ENCODE peak calls at places on chromosome 16, in seven cellular contexts. One of them, this sample, is unnamed.

GRCh38 chr16:50616883-50617629 is 64.1 kb downstream of the SNX20 start:
- DNase-seq in nephron progenitor cell: no peak
- DNase-seq in endodermal cell: peak; percentile 70
- DNase-seq in GM23248: no peak
- DNase-seq in activated B cell treated with CpG ODN at 0.5 μM for 24 hours: no peak
- DNase-seq in anterior cingulate cortex: no peak
- DNase-seq in HL-60: no peak
- DNase-seq in this sample: no peak

GRCh38 chr16:3058173-3059030 is 7.0 kb upstream of the IL32 start:
- DNase-seq in nephron progenitor cell: peak; percentile 58
- DNase-seq in endodermal cell: peak; percentile 90
- DNase-seq in GM23248: peak; percentile 36
- DNase-seq in activated B cell treated with CpG ODN at 0.5 μM for 24 hours: no peak
- DNase-seq in anterior cingulate cortex: peak; percentile 40
- DNase-seq in HL-60: peak; percentile 52
- DNase-seq in this sample: no peak

GRCh38 chr16:31874354-31875111 is 926 bp downstream of the ZNF267 start:
- DNase-seq in nephron progenitor cell: no peak
- DNase-seq in endodermal cell: no peak
- DNase-seq in GM23248: peak; percentile 69
- DNase-seq in activated B cell treated with CpG ODN at 0.5 μM for 24 hours: peak; percentile 43
- DNase-seq in anterior cingulate cortex: no peak
- DNase-seq in HL-60: peak; percentile 49
- DNase-seq in this sample: no peak

GRCh38 chr16:74760007-74760767 is 14.4 kb downstream of the FA2H start:
- DNase-seq in nephron progenitor cell: no peak
- DNase-seq in endodermal cell: no peak
- DNase-seq in GM23248: peak; percentile 39
- DNase-seq in activated B cell treated with CpG ODN at 0.5 μM for 24 hours: no peak
- DNase-seq in anterior cingulate cortex: no peak
- DNase-seq in HL-60: no peak
- DNase-seq in this sample: no peak

GRCh38 chr16:63998-64913 is 8.2 kb downstream of the RHBDF1 start:
- DNase-seq in nephron progenitor cell: no peak
- DNase-seq in endodermal cell: no peak
- DNase-seq in GM23248: no peak
- DNase-seq in activated B cell treated with CpG ODN at 0.5 μM for 24 hours: no peak
- DNase-seq in anterior cingulate cortex: no peak
- DNase-seq in HL-60: no peak
- DNase-seq in this sample: no peak

GRCh38 chr16:55661842-55662479 is 6.2 kb downstream of the SLC6A2 start:
- DNase-seq in nephron progenitor cell: no peak
- DNase-seq in endodermal cell: no peak
- DNase-seq in GM23248: peak; percentile 84
- DNase-seq in activated B cell treated with CpG ODN at 0.5 μM for 24 hours: no peak
- DNase-seq in anterior cingulate cortex: peak; percentile 37
- DNase-seq in HL-60: no peak
- DNase-seq in this sample: no peak

GRCh38 chr16:66539628-66540469 is 10.1 kb downstream of the TK2 start:
- DNase-seq in nephron progenitor cell: no peak
- DNase-seq in endodermal cell: no peak
- DNase-seq in GM23248: no peak
- DNase-seq in activated B cell treated with CpG ODN at 0.5 μM for 24 hours: no peak
- DNase-seq in anterior cingulate cortex: no peak
- DNase-seq in HL-60: no peak
- DNase-seq in this sample: no peak

GRCh38 chr16:85274924-85275323 is 162.7 kb upstream of the CIBAR2 start:
- DNase-seq in nephron progenitor cell: no peak
- DNase-seq in endodermal cell: no peak
- DNase-seq in GM23248: no peak
- DNase-seq in activated B cell treated with CpG ODN at 0.5 μM for 24 hours: no peak
- DNase-seq in anterior cingulate cortex: no peak
- DNase-seq in HL-60: no peak
- DNase-seq in this sample: no peak

GRCh38 chr16:85614338-85615013 is 1.4 kb downstream of the GSE1 start:
- DNase-seq in nephron progenitor cell: no peak
- DNase-seq in endodermal cell: peak; percentile 73
- DNase-seq in GM23248: no peak
- DNase-seq in activated B cell treated with CpG ODN at 0.5 μM for 24 hours: peak; percentile 26
- DNase-seq in anterior cingulate cortex: no peak
- DNase-seq in HL-60: peak; percentile 5
- DNase-seq in this sample: no peak

GRCh38 chr16:50831751-50832150 is 89.9 kb downstream of the CYLD start:
- DNase-seq in nephron progenitor cell: no peak
- DNase-seq in endodermal cell: no peak
- DNase-seq in GM23248: no peak
- DNase-seq in activated B cell treated with CpG ODN at 0.5 μM for 24 hours: no peak
- DNase-seq in anterior cingulate cortex: no peak
- DNase-seq in HL-60: no peak
- DNase-seq in this sample: no peak

GRCh38 chr16:84478172-84478948 is 26.1 kb downstream of the MEAK7 start:
- DNase-seq in nephron progenitor cell: no peak
- DNase-seq in endodermal cell: no peak
- DNase-seq in GM23248: peak; percentile 93
- DNase-seq in activated B cell treated with CpG ODN at 0.5 μM for 24 hours: no peak
- DNase-seq in anterior cingulate cortex: no peak
- DNase-seq in HL-60: peak; percentile 0
- DNase-seq in this sample: no peak

GRCh38 chr16:48383877-48384304 is 1.3 kb downstream of the SIAH1 start:
- DNase-seq in nephron progenitor cell: peak; percentile 13
- DNase-seq in endodermal cell: peak; percentile 58
- DNase-seq in GM23248: peak; percentile 49
- DNase-seq in activated B cell treated with CpG ODN at 0.5 μM for 24 hours: no peak
- DNase-seq in anterior cingulate cortex: no peak
- DNase-seq in HL-60: peak; percentile 25
- DNase-seq in this sample: no peak

GRCh38 chr16:88886915-88887521 is 20.6 kb upstream of the PABPN1L start:
- DNase-seq in nephron progenitor cell: peak; percentile 52
- DNase-seq in endodermal cell: no peak
- DNase-seq in GM23248: no peak
- DNase-seq in activated B cell treated with CpG ODN at 0.5 μM for 24 hours: no peak
- DNase-seq in anterior cingulate cortex: no peak
- DNase-seq in HL-60: no peak
- DNase-seq in this sample: no peak

GRCh38 chr16:64910351-64910750 is 211.5 kb downstream of the CDH11 start:
- DNase-seq in nephron progenitor cell: peak; percentile 4
- DNase-seq in endodermal cell: peak; percentile 59
- DNase-seq in GM23248: peak; percentile 97
- DNase-seq in activated B cell treated with CpG ODN at 0.5 μM for 24 hours: no peak
- DNase-seq in anterior cingulate cortex: peak; percentile 37
- DNase-seq in HL-60: no peak
- DNase-seq in this sample: no peak

GRCh38 chr16:67444259-67445125 is 13.6 kb downstream of the HSD11B2 start:
- DNase-seq in nephron progenitor cell: no peak
- DNase-seq in endodermal cell: peak; percentile 74
- DNase-seq in GM23248: peak; percentile 39
- DNase-seq in activated B cell treated with CpG ODN at 0.5 μM for 24 hours: no peak
- DNase-seq in anterior cingulate cortex: no peak
- DNase-seq in HL-60: no peak
- DNase-seq in this sample: no peak

GRCh38 chr16:23131436-23131835 is 17.8 kb downstream of the USP31 start:
- DNase-seq in nephron progenitor cell: no peak
- DNase-seq in endodermal cell: no peak
- DNase-seq in GM23248: no peak
- DNase-seq in activated B cell treated with CpG ODN at 0.5 μM for 24 hours: no peak
- DNase-seq in anterior cingulate cortex: no peak
- DNase-seq in HL-60: no peak
- DNase-seq in this sample: no peak

GRCh38 chr16:56985288-56985961 is 3.9 kb upstream of the NLRC5 start:
- DNase-seq in nephron progenitor cell: no peak
- DNase-seq in endodermal cell: peak; percentile 58
- DNase-seq in GM23248: peak; percentile 96
- DNase-seq in activated B cell treated with CpG ODN at 0.5 μM for 24 hours: peak; percentile 20
- DNase-seq in anterior cingulate cortex: no peak
- DNase-seq in HL-60: no peak
- DNase-seq in this sample: no peak

GRCh38 chr16:23754594-23755483 is at the start of gene CHP2:
- DNase-seq in nephron progenitor cell: peak; percentile 37
- DNase-seq in endodermal cell: peak; percentile 64
- DNase-seq in GM23248: no peak
- DNase-seq in activated B cell treated with CpG ODN at 0.5 μM for 24 hours: peak; percentile 21
- DNase-seq in anterior cingulate cortex: no peak
- DNase-seq in HL-60: no peak
- DNase-seq in this sample: no peak

GRCh38 chr16:58365623-58366022 is 26.6 kb upstream of the GINS3 start:
- DNase-seq in nephron progenitor cell: no peak
- DNase-seq in endodermal cell: no peak
- DNase-seq in GM23248: no peak
- DNase-seq in activated B cell treated with CpG ODN at 0.5 μM for 24 hours: no peak
- DNase-seq in anterior cingulate cortex: no peak
- DNase-seq in HL-60: no peak
- DNase-seq in this sample: no peak

GRCh38 chr16:77374384-77374783 is 60.5 kb downstream of the ADAMTS18 start:
- DNase-seq in nephron progenitor cell: no peak
- DNase-seq in endodermal cell: no peak
- DNase-seq in GM23248: no peak
- DNase-seq in activated B cell treated with CpG ODN at 0.5 μM for 24 hours: no peak
- DNase-seq in anterior cingulate cortex: no peak
- DNase-seq in HL-60: no peak
- DNase-seq in this sample: no peak

GRCh38 chr16:15493416-15494181 is 59.2 kb downstream of the BMERB1 start:
- DNase-seq in nephron progenitor cell: no peak
- DNase-seq in endodermal cell: no peak
- DNase-seq in GM23248: peak; percentile 88
- DNase-seq in activated B cell treated with CpG ODN at 0.5 μM for 24 hours: no peak
- DNase-seq in anterior cingulate cortex: no peak
- DNase-seq in HL-60: no peak
- DNase-seq in this sample: no peak

GRCh38 chr16:30951785-30952184 is 2.9 kb downstream of the ORAI3 start:
- DNase-seq in nephron progenitor cell: no peak
- DNase-seq in endodermal cell: no peak
- DNase-seq in GM23248: peak; percentile 56
- DNase-seq in activated B cell treated with CpG ODN at 0.5 μM for 24 hours: no peak
- DNase-seq in anterior cingulate cortex: no peak
- DNase-seq in HL-60: no peak
- DNase-seq in this sample: no peak

GRCh38 chr16:87700406-87701065 is 65.2 kb downstream of the KLHDC4 start:
- DNase-seq in nephron progenitor cell: no peak
- DNase-seq in endodermal cell: no peak
- DNase-seq in GM23248: no peak
- DNase-seq in activated B cell treated with CpG ODN at 0.5 μM for 24 hours: no peak
- DNase-seq in anterior cingulate cortex: no peak
- DNase-seq in HL-60: no peak
- DNase-seq in this sample: no peak

GRCh38 chr16:9843424-9844013 is 338.7 kb downstream of the GRIN2A start:
- DNase-seq in nephron progenitor cell: no peak
- DNase-seq in endodermal cell: no peak
- DNase-seq in GM23248: peak; percentile 11
- DNase-seq in activated B cell treated with CpG ODN at 0.5 μM for 24 hours: no peak
- DNase-seq in anterior cingulate cortex: no peak
- DNase-seq in HL-60: no peak
- DNase-seq in this sample: no peak

GRCh38 chr16:57757326-57757786 is 21.8 kb downstream of the KATNB1 start:
- DNase-seq in nephron progenitor cell: peak; percentile 93
- DNase-seq in endodermal cell: peak; percentile 98
- DNase-seq in GM23248: peak; percentile 81
- DNase-seq in activated B cell treated with CpG ODN at 0.5 μM for 24 hours: peak; percentile 78
- DNase-seq in anterior cingulate cortex: peak; percentile 84
- DNase-seq in HL-60: peak; percentile 84
- DNase-seq in this sample: peak; percentile 67

GRCh38 chr16:85471469-85472431 is 141.4 kb upstream of the GSE1 start:
- DNase-seq in nephron progenitor cell: no peak
- DNase-seq in endodermal cell: no peak
- DNase-seq in GM23248: no peak
- DNase-seq in activated B cell treated with CpG ODN at 0.5 μM for 24 hours: no peak
- DNase-seq in anterior cingulate cortex: no peak
- DNase-seq in HL-60: no peak
- DNase-seq in this sample: no peak

GRCh38 chr16:4288148-4288921 is 15.5 kb upstream of the TFAP4 start:
- DNase-seq in nephron progenitor cell: peak; percentile 83
- DNase-seq in endodermal cell: peak; percentile 95
- DNase-seq in GM23248: peak; percentile 89
- DNase-seq in activated B cell treated with CpG ODN at 0.5 μM for 24 hours: peak; percentile 78
- DNase-seq in anterior cingulate cortex: peak; percentile 72
- DNase-seq in HL-60: peak; percentile 71
- DNase-seq in this sample: peak; percentile 51

GRCh38 chr16:24980077-24980793 is 34.9 kb downstream of the ARHGAP17 start:
- DNase-seq in nephron progenitor cell: no peak
- DNase-seq in endodermal cell: peak; percentile 35
- DNase-seq in GM23248: peak; percentile 29
- DNase-seq in activated B cell treated with CpG ODN at 0.5 μM for 24 hours: no peak
- DNase-seq in anterior cingulate cortex: no peak
- DNase-seq in HL-60: no peak
- DNase-seq in this sample: no peak

GRCh38 chr16:85329059-85329812 is 217.0 kb upstream of the CIBAR2 start:
- DNase-seq in nephron progenitor cell: peak; percentile 53
- DNase-seq in endodermal cell: peak; percentile 90
- DNase-seq in GM23248: peak; percentile 44
- DNase-seq in activated B cell treated with CpG ODN at 0.5 μM for 24 hours: no peak
- DNase-seq in anterior cingulate cortex: peak; percentile 39
- DNase-seq in HL-60: no peak
- DNase-seq in this sample: no peak